ENCODE peak calls at places on chromosomes 12 and 14, in seven cellular contexts. F is AG09319, D is NCI-H1092, I is lung, M is caudate nucleus, H is PC-3, K is tibial nerve. L is an unnamed sample.

GRCh38 chr14:83170165-83170564 is 1636.5 kb upstream of the SEL1L start:
- DNase-seq in I (no peak), M (no peak), K (no peak), F (no peak), H (peak; percentile 25), D (no peak), L (no peak)

GRCh38 chr12:121110211-121110940 is 22.3 kb upstream of the P2RX7 start:
- DNase-seq in F (no peak), D (peak; percentile 10), M (peak; percentile 37), H (peak; percentile 77), K (peak; percentile 68), I (peak; percentile 54), L (peak; percentile 50)

GRCh38 chr12:47547077-47547476 is 158.8 kb downstream of the RPAP3 start:
- DNase-seq in I (no peak), D (no peak), F (no peak), H (peak; percentile 70), M (no peak), K (no peak), L (no peak)

GRCh38 chr14:90513151-90514014 is 116.6 kb downstream of the CALM1 start:
- DNase-seq in I (peak; percentile 83), D (peak; percentile 98), M (peak; percentile 97), F (no peak), H (peak; percentile 90), K (no peak), L (no peak)

GRCh38 chr12:98939350-98939749 is 294.3 kb downstream of the APAF1 start:
- DNase-seq in I (no peak), K (no peak), D (no peak), F (no peak), H (peak; percentile 42), M (no peak), L (no peak)

GRCh38 chr12:118237908-118238307 is 102.0 kb downstream of the PEBP1 start:
- DNase-seq in M (no peak), F (no peak), I (no peak), K (no peak), H (peak; percentile 91), D (no peak), L (no peak)

GRCh38 chr14:22837059-22837749 is 819 bp downstream of the MMP14 start:
- DNase-seq in K (no peak), M (no peak), D (no peak), I (no peak), F (no peak), H (peak; percentile 63), L (no peak)

GRCh38 chr12:113479578-113480335 is 8.1 kb upstream of the LHX5 start:
- DNase-seq in F (no peak), K (peak; percentile 28), H (no peak), D (no peak), M (no peak), I (no peak), L (no peak)

GRCh38 chr12:93361159-93361919 is 16.4 kb upstream of the NUDT4 start:
- DNase-seq in H (no peak), D (no peak), F (no peak), M (no peak), K (no peak), I (no peak), L (no peak)

GRCh38 chr12:124861492-124861891 is 2.2 kb downstream of the SCARB1 start:
- DNase-seq in D (no peak), H (peak; percentile 28), M (peak; percentile 86), F (no peak), I (peak; percentile 35), K (peak; percentile 83), L (no peak)

GRCh38 chr12:106317406-106318082 is 15.0 kb downstream of the TCP11L2 start:
- DNase-seq in I (no peak), K (no peak), F (no peak), H (peak; percentile 29), M (no peak), D (no peak), L (no peak)

GRCh38 chr14:55889124-55889523 is 229.1 kb upstream of the PELI2 start:
- DNase-seq in I (no peak), D (peak; percentile 41), F (no peak), H (peak; percentile 89), M (no peak), K (no peak), L (no peak)

GRCh38 chr12:104793280-104793679 is 164.8 kb downstream of the SLC41A2 start:
- DNase-seq in M (no peak), D (no peak), H (no peak), F (peak; percentile 81), K (no peak), I (no peak), L (no peak)

GRCh38 chr12:10736460-10736859 is 13.3 kb upstream of the YBX3 start:
- DNase-seq in F (no peak), H (no peak), I (no peak), K (no peak), D (no peak), M (no peak), L (no peak)

GRCh38 chr12:69906411-69907216 is 81.6 kb downstream of the MYRFL start:
- DNase-seq in M (no peak), D (no peak), F (no peak), I (no peak), K (no peak), H (no peak), L (no peak)

GRCh38 chr14:94045563-94046345 is 19.6 kb downstream of the OTUB2 start:
- DNase-seq in M (no peak), F (no peak), K (no peak), I (no peak), D (no peak), H (no peak), L (no peak)

GRCh38 chr12:81668475-81668874 is 90.7 kb downstream of the PPFIA2 start:
- DNase-seq in M (no peak), H (peak; percentile 52), I (no peak), F (peak; percentile 8), D (no peak), K (no peak), L (no peak)

GRCh38 chr12:46908936-46909635 is 83.3 kb upstream of the SLC38A4 start:
- DNase-seq in F (no peak), M (no peak), D (no peak), H (no peak), K (no peak), I (no peak), L (no peak)

GRCh38 chr12:119178544-119179334 is at the start of gene HSPB8:
- DNase-seq in D (no peak), H (peak; percentile 47), M (peak; percentile 51), F (peak; percentile 68), K (peak; percentile 61), I (peak; percentile 92), L (peak; percentile 69)